ENCODE peak calls at places on chromosomes 5 and 9, in nine cellular contexts. One of them, this sample, is unnamed.

GRCh38 chr9:95239071-95239470 is 78.4 kb downstream of the FANCC start:
- DNase-seq in CD4-positive, CD25-positive, alpha-beta regulatory T cell: no peak
- DNase-seq in transverse colon: no peak
- DNase-seq in MM.1S: no peak
- DNase-seq in breast epithelium: no peak
- DNase-seq in A549: no peak
- DNase-seq in stomach: no peak
- DNase-seq in GM23338: no peak
- DNase-seq in mesenchymal stem cell: no peak
- DNase-seq in this sample: no peak

GRCh38 chr5:17802256-17802655 is 168.0 kb downstream of the TAF11L14 start:
- DNase-seq in GM23338: peak; percentile 77
- DNase-seq in breast epithelium: no peak
- DNase-seq in MM.1S: no peak
- DNase-seq in CD4-positive, CD25-positive, alpha-beta regulatory T cell: no peak
- DNase-seq in mesenchymal stem cell: no peak
- DNase-seq in stomach: no peak
- DNase-seq in A549: no peak
- DNase-seq in transverse colon: no peak
- DNase-seq in this sample: no peak

GRCh38 chr9:95446984-95447383 is 69.8 kb downstream of the PTCH1 start:
- DNase-seq in CD4-positive, CD25-positive, alpha-beta regulatory T cell: no peak
- DNase-seq in transverse colon: no peak
- DNase-seq in breast epithelium: no peak
- DNase-seq in stomach: no peak
- DNase-seq in GM23338: no peak
- DNase-seq in mesenchymal stem cell: no peak
- DNase-seq in MM.1S: no peak
- DNase-seq in A549: no peak
- DNase-seq in this sample: no peak

GRCh38 chr5:7897014-7897600 is 28.2 kb downstream of the MTRR start:
- DNase-seq in GM23338: peak; percentile 43
- DNase-seq in stomach: no peak
- DNase-seq in MM.1S: no peak
- DNase-seq in CD4-positive, CD25-positive, alpha-beta regulatory T cell: no peak
- DNase-seq in mesenchymal stem cell: peak; percentile 46
- DNase-seq in breast epithelium: no peak
- DNase-seq in transverse colon: peak; percentile 11
- DNase-seq in A549: peak; percentile 44
- DNase-seq in this sample: no peak

GRCh38 chr5:120327180-120327579 is 136.9 kb upstream of the PRR16 start:
- DNase-seq in transverse colon: no peak
- DNase-seq in stomach: no peak
- DNase-seq in mesenchymal stem cell: no peak
- DNase-seq in MM.1S: no peak
- DNase-seq in CD4-positive, CD25-positive, alpha-beta regulatory T cell: no peak
- DNase-seq in A549: no peak
- DNase-seq in breast epithelium: no peak
- DNase-seq in GM23338: no peak
- DNase-seq in this sample: no peak

GRCh38 chr9:85020791-85021190 is 351.3 kb downstream of the NTRK2 start:
- DNase-seq in mesenchymal stem cell: no peak
- DNase-seq in A549: no peak
- DNase-seq in transverse colon: no peak
- DNase-seq in CD4-positive, CD25-positive, alpha-beta regulatory T cell: no peak
- DNase-seq in GM23338: no peak
- DNase-seq in breast epithelium: no peak
- DNase-seq in stomach: no peak
- DNase-seq in MM.1S: no peak
- DNase-seq in this sample: no peak

GRCh38 chr9:97980918-97981827 is 2.0 kb upstream of the ANP32B start:
- DNase-seq in mesenchymal stem cell: no peak
- DNase-seq in GM23338: no peak
- DNase-seq in MM.1S: no peak
- DNase-seq in breast epithelium: no peak
- DNase-seq in CD4-positive, CD25-positive, alpha-beta regulatory T cell: no peak
- DNase-seq in A549: no peak
- DNase-seq in stomach: no peak
- DNase-seq in transverse colon: peak; percentile 28
- DNase-seq in this sample: no peak

GRCh38 chr5:151038801-151039238 is 18.4 kb downstream of the GPX3 start:
- DNase-seq in MM.1S: no peak
- DNase-seq in breast epithelium: no peak
- DNase-seq in mesenchymal stem cell: peak; percentile 17
- DNase-seq in stomach: no peak
- DNase-seq in GM23338: no peak
- DNase-seq in CD4-positive, CD25-positive, alpha-beta regulatory T cell: no peak
- DNase-seq in transverse colon: no peak
- DNase-seq in A549: no peak
- DNase-seq in this sample: no peak

GRCh38 chr5:67009028-67009427 is 187.6 kb downstream of the CD180 start:
- DNase-seq in MM.1S: no peak
- DNase-seq in GM23338: no peak
- DNase-seq in stomach: no peak
- DNase-seq in CD4-positive, CD25-positive, alpha-beta regulatory T cell: no peak
- DNase-seq in breast epithelium: no peak
- DNase-seq in mesenchymal stem cell: no peak
- DNase-seq in transverse colon: no peak
- DNase-seq in A549: no peak
- DNase-seq in this sample: no peak

GRCh38 chr5:1480217-1480616 is 35.0 kb upstream of the SLC6A3 start:
- DNase-seq in A549: peak; percentile 50
- DNase-seq in breast epithelium: no peak
- DNase-seq in CD4-positive, CD25-positive, alpha-beta regulatory T cell: no peak
- DNase-seq in MM.1S: no peak
- DNase-seq in stomach: peak; percentile 48
- DNase-seq in mesenchymal stem cell: no peak
- DNase-seq in GM23338: peak; percentile 48
- DNase-seq in transverse colon: peak; percentile 51
- DNase-seq in this sample: peak; percentile 70

GRCh38 chr5:147509041-147509709 is 693 bp downstream of the DPYSL3 start:
- DNase-seq in breast epithelium: peak; percentile 53
- DNase-seq in MM.1S: no peak
- DNase-seq in A549: no peak
- DNase-seq in transverse colon: peak; percentile 10
- DNase-seq in mesenchymal stem cell: peak; percentile 43
- DNase-seq in GM23338: peak; percentile 62
- DNase-seq in CD4-positive, CD25-positive, alpha-beta regulatory T cell: no peak
- DNase-seq in stomach: no peak
- DNase-seq in this sample: no peak

GRCh38 chr9:94758031-94758430 is 31.5 kb downstream of the AOPEP start:
- DNase-seq in A549: no peak
- DNase-seq in GM23338: no peak
- DNase-seq in transverse colon: no peak
- DNase-seq in breast epithelium: no peak
- DNase-seq in mesenchymal stem cell: no peak
- DNase-seq in stomach: no peak
- DNase-seq in CD4-positive, CD25-positive, alpha-beta regulatory T cell: no peak
- DNase-seq in MM.1S: no peak
- DNase-seq in this sample: no peak

GRCh38 chr9:131728961-131729360 is 10.9 kb downstream of the RAPGEF1 start:
- DNase-seq in MM.1S: peak; percentile 71
- DNase-seq in breast epithelium: no peak
- DNase-seq in transverse colon: peak; percentile 59
- DNase-seq in mesenchymal stem cell: no peak
- DNase-seq in GM23338: no peak
- DNase-seq in CD4-positive, CD25-positive, alpha-beta regulatory T cell: peak; percentile 48
- DNase-seq in A549: no peak
- DNase-seq in stomach: no peak
- DNase-seq in this sample: no peak
- H3K4me1 ChIP-seq in MM.1S: peaks cover 72% of the 10 kb centered on the region
- H3K4me1 ChIP-seq in breast epithelium: no peaks in the 10 kb centered on the region
- H3K4me1 ChIP-seq in transverse colon: peaks cover 81% of the 10 kb centered on the region
- H3K4me1 ChIP-seq in mesenchymal stem cell: peaks cover 28% of the 10 kb centered on the region
- H3K4me1 ChIP-seq in GM23338: peaks cover 43% of the 10 kb centered on the region
- H3K4me1 ChIP-seq in CD4-positive, CD25-positive, alpha-beta regulatory T cell: peaks cover 91% of the 10 kb centered on the region
- H3K4me1 ChIP-seq in A549: peaks cover 57% of the 10 kb centered on the region
- H3K4me1 ChIP-seq in stomach: peaks cover 92% of the 10 kb centered on the region
- H3K4me1 ChIP-seq in this sample: peaks cover 55% of the 10 kb centered on the region

DNA sequence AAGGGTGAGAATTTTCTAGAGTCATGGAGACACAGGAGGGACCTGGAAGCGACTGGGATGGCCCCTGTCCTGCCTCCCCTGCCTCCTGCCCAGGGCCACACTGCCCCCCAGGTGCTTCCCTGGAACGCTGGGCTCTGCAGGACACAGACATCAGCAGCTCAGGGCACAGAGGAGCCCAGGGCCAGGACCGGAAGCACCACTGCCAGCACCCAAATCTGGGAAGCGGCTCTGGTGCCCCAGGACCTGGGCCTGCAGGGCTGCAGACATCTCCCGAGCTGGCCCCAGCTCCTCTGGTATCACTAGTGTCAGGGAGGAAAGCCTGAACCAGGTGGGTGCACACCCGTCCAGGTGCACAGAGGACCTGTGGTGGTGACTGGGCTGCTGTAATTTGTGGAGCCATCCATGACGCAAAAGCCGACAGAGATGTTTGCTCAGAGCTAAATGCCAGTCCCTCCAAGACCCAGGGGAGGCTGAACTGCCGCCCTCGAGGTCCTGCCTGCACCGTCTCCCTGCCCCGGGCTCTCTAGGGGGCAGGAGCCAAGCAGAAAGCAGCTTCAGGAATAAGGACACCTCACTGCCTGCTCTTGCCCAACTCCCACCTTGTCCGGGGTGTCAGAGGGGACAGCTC is 46.0 kb upstream of the SIMC1 start:
- DNase-seq in MM.1S: no peak
- DNase-seq in breast epithelium: no peak
- DNase-seq in mesenchymal stem cell: no peak
- DNase-seq in CD4-positive, CD25-positive, alpha-beta regulatory T cell: no peak
- DNase-seq in A549: no peak
- DNase-seq in GM23338: no peak
- DNase-seq in transverse colon: no peak
- DNase-seq in stomach: no peak
- DNase-seq in this sample: no peak
- H3K27ac ChIP-seq in MM.1S: no peak overlapping the region
- H3K27ac ChIP-seq in breast epithelium: no peak overlapping the region
- H3K27ac ChIP-seq in mesenchymal stem cell: no peak overlapping the region
- H3K27ac ChIP-seq in CD4-positive, CD25-positive, alpha-beta regulatory T cell: no peak overlapping the region
- H3K27ac ChIP-seq in A549: no peak overlapping the region
- H3K27ac ChIP-seq in GM23338: no peak overlapping the region
- H3K27ac ChIP-seq in transverse colon: no peak overlapping the region
- H3K27ac ChIP-seq in stomach: no peak overlapping the region
- H3K27ac ChIP-seq in this sample: no peak overlapping the region

GRCh38 chr5:173782671-173783101 is 105.5 kb upstream of the CPEB4 start:
- DNase-seq in CD4-positive, CD25-positive, alpha-beta regulatory T cell: no peak
- DNase-seq in GM23338: no peak
- DNase-seq in transverse colon: no peak
- DNase-seq in MM.1S: no peak
- DNase-seq in A549: no peak
- DNase-seq in breast epithelium: no peak
- DNase-seq in mesenchymal stem cell: no peak
- DNase-seq in stomach: no peak
- DNase-seq in this sample: no peak

GRCh38 chr5:173778784-173779304 is 109.3 kb upstream of the CPEB4 start:
- DNase-seq in MM.1S: no peak
- DNase-seq in CD4-positive, CD25-positive, alpha-beta regulatory T cell: no peak
- DNase-seq in mesenchymal stem cell: peak; percentile 50
- DNase-seq in A549: no peak
- DNase-seq in breast epithelium: no peak
- DNase-seq in transverse colon: no peak
- DNase-seq in GM23338: no peak
- DNase-seq in stomach: peak; percentile 43
- DNase-seq in this sample: no peak

GRCh38 chr5:173781826-173782670 is 106.1 kb upstream of the CPEB4 start:
- DNase-seq in breast epithelium: peak; percentile 71
- DNase-seq in A549: peak; percentile 57
- DNase-seq in GM23338: no peak
- DNase-seq in transverse colon: peak; percentile 73
- DNase-seq in MM.1S: no peak
- DNase-seq in stomach: peak; percentile 77
- DNase-seq in mesenchymal stem cell: peak; percentile 95
- DNase-seq in CD4-positive, CD25-positive, alpha-beta regulatory T cell: peak; percentile 68
- DNase-seq in this sample: peak; percentile 84

GRCh38 chr5:173780356-173781234 is 107.6 kb upstream of the CPEB4 start:
- DNase-seq in transverse colon: no peak
- DNase-seq in A549: no peak
- DNase-seq in MM.1S: no peak
- DNase-seq in breast epithelium: no peak
- DNase-seq in CD4-positive, CD25-positive, alpha-beta regulatory T cell: no peak
- DNase-seq in mesenchymal stem cell: peak; percentile 50
- DNase-seq in stomach: peak; percentile 53
- DNase-seq in GM23338: no peak
- DNase-seq in this sample: peak; percentile 30

DNA sequence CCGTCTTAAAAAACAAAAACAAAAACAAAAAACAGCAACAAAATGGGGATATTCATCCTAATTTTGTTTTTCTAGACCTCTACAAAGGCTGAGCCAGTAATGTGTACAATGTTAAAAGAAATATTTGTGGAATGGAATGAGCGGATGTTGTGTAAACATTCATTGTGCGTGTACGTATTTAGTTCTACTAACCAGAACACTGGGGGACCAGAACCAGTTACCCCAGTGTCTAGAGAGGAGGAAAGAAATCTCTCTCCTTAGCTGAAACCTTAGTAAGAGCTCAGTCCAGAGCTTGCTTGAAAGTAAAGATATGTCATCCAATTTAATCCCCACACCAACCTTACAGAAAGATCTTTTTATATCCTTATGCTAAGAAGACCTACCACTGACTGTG is 106.7 kb upstream of the CPEB4 start:
- DNase-seq in stomach: no peak
- DNase-seq in CD4-positive, CD25-positive, alpha-beta regulatory T cell: no peak
- DNase-seq in mesenchymal stem cell: no peak
- DNase-seq in GM23338: no peak
- DNase-seq in transverse colon: no peak
- DNase-seq in MM.1S: no peak
- DNase-seq in A549: no peak
- DNase-seq in breast epithelium: no peak
- DNase-seq in this sample: no peak
- H3K4me1 ChIP-seq in stomach: peaks cover 48% of the 10 kb centered on the region
- H3K4me1 ChIP-seq in CD4-positive, CD25-positive, alpha-beta regulatory T cell: peaks cover 16% of the 10 kb centered on the region
- H3K4me1 ChIP-seq in mesenchymal stem cell: peaks cover 6% of the 10 kb centered on the region
- H3K4me1 ChIP-seq in GM23338: peaks cover 6% of the 10 kb centered on the region
- H3K4me1 ChIP-seq in transverse colon: peaks cover 11% of the 10 kb centered on the region
- H3K4me1 ChIP-seq in MM.1S: peaks cover 17% of the 10 kb centered on the region
- H3K4me1 ChIP-seq in A549: peaks cover 45% of the 10 kb centered on the region
- H3K4me1 ChIP-seq in breast epithelium: no peaks in the 10 kb centered on the region
- H3K4me1 ChIP-seq in this sample: peaks cover 34% of the 10 kb centered on the region

DNA sequence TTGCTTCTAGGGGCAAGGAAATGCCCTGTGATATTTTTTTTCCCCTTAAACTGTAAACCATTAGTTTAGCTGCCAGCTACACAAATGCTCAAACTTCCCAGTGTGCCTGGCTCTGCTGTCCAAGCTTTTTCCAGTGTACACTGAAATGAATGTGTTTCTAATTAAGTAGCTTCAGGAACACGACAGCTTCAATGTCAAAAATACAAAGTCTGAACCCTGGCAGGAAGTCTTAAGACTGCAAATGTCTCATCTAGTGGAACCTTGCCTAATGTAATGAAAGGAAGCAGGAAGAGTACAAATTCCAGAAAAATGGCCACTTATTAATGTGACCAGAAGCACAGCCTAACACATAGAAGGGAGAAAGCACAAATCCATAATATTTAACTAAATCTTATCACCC is 255.2 kb downstream of the CRB2 start:
- DNase-seq in transverse colon: no peak
- DNase-seq in GM23338: no peak
- DNase-seq in breast epithelium: no peak
- DNase-seq in stomach: no peak
- DNase-seq in mesenchymal stem cell: no peak
- DNase-seq in MM.1S: no peak
- DNase-seq in CD4-positive, CD25-positive, alpha-beta regulatory T cell: no peak
- DNase-seq in A549: no peak
- DNase-seq in this sample: no peak
- H3K27ac ChIP-seq in transverse colon: no peak overlapping the region
- H3K27ac ChIP-seq in GM23338: no peak overlapping the region
- H3K27ac ChIP-seq in breast epithelium: no peak overlapping the region
- H3K27ac ChIP-seq in stomach: no peak overlapping the region
- H3K27ac ChIP-seq in mesenchymal stem cell: no peak overlapping the region
- H3K27ac ChIP-seq in MM.1S: no peak overlapping the region
- H3K27ac ChIP-seq in CD4-positive, CD25-positive, alpha-beta regulatory T cell: no peak overlapping the region
- H3K27ac ChIP-seq in A549: no peak overlapping the region
- H3K27ac ChIP-seq in this sample: no peak overlapping the region